ENCODE peak calls at places on chromosomes 11 and 22, in four cellular contexts. Q, H, E and T are unnamed samples.

GRCh38 chr22:23137468-23137867 is 4.3 kb downstream of the RSPH14 start:
- DNase-seq in Q (no peak), E (no peak), H (no peak), T (no peak)

GRCh38 chr11:126498281-126498680 is 142.8 kb downstream of the ST3GAL4 start:
- DNase-seq in H (no peak), E (no peak), Q (no peak), T (no peak)

GRCh38 chr11:118522571-118523072 is 4.7 kb upstream of the TTC36 start:
- DNase-seq in E (peak), H (no peak), Q (no peak), T (no peak)

GRCh38 chr11:102664001-102664752 is 39.0 kb upstream of the MMP20 start:
- DNase-seq in H (no peak), Q (no peak), E (no peak), T (no peak)

GRCh38 chr11:131851951-131852350 is 481.5 kb downstream of the NTM start:
- DNase-seq in Q (no peak), E (no peak), H (no peak), T (no peak)

GRCh38 chr11:9664276-9665171 is 647 bp downstream of the SWAP70 start:
- DNase-seq in H (no peak), Q (peak), E (no peak), T (no peak)

GRCh38 chr11:68040121-68040956 is 1.5 kb downstream of the TCIRG1 start:
- DNase-seq in Q (peak), E (no peak), H (no peak), T (peak)

GRCh38 chr11:32148824-32149223 is 58.0 kb downstream of the RCN1 start:
- DNase-seq in Q (no peak), E (no peak), H (no peak), T (no peak)

GRCh38 chr11:35214792-35215193 is 75.8 kb downstream of the CD44 start:
- DNase-seq in E (peak), H (no peak), Q (no peak), T (peak)

GRCh38 chr22:45318558-45319318 is 9.0 kb downstream of the FAM118A start:
- DNase-seq in E (no peak), H (no peak), Q (peak), T (no peak)

GRCh38 chr11:111307472-111308108 is 9.2 kb downstream of the POU2AF3 start:
- DNase-seq in H (no peak), E (no peak), Q (no peak), T (no peak)

GRCh38 chr11:77055056-77055680 is 11.6 kb upstream of the CAPN5 start:
- DNase-seq in H (no peak), E (no peak), Q (no peak), T (no peak)

GRCh38 chr11:27518522-27518921 is 12.0 kb upstream of the LIN7C start:
- DNase-seq in Q (no peak), E (no peak), H (no peak), T (no peak)